ENCODE peak calls at places on chromosomes 1 and 21, in nine cellular contexts. One of them, this sample, is unnamed.

GRCh38 chr1:55723001-55723400 is 507.8 kb upstream of the USP24 start:
- DNase-seq in HepG2: no peak
- DNase-seq in H1: no peak
- DNase-seq in suprapubic skin: no peak
- DNase-seq in stomach: no peak
- DNase-seq in sigmoid colon: no peak
- DNase-seq in esophagus muscularis mucosa: no peak
- DNase-seq in SK-N-SH: no peak
- DNase-seq in GM12878: no peak
- DNase-seq in this sample: no peak

GRCh38 chr21:21200103-21200938 is 202.1 kb downstream of the NCAM2 start:
- DNase-seq in stomach: no peak
- DNase-seq in suprapubic skin: peak
- DNase-seq in sigmoid colon: peak
- DNase-seq in esophagus muscularis mucosa: no peak
- DNase-seq in HepG2: no peak
- DNase-seq in SK-N-SH: no peak
- DNase-seq in GM12878: no peak
- DNase-seq in H1: no peak
- DNase-seq in this sample: peak

GRCh38 chr1:197595244-197595904 is 179.9 kb downstream of the DENND1B start:
- DNase-seq in sigmoid colon: no peak
- DNase-seq in suprapubic skin: no peak
- DNase-seq in GM12878: no peak
- DNase-seq in esophagus muscularis mucosa: no peak
- DNase-seq in SK-N-SH: no peak
- DNase-seq in stomach: no peak
- DNase-seq in H1: no peak
- DNase-seq in HepG2: no peak
- DNase-seq in this sample: no peak

GRCh38 chr1:221840511-221841243 is 98.8 kb upstream of the DUSP10 start:
- DNase-seq in sigmoid colon: no peak
- DNase-seq in esophagus muscularis mucosa: no peak
- DNase-seq in stomach: no peak
- DNase-seq in SK-N-SH: no peak
- DNase-seq in HepG2: no peak
- DNase-seq in GM12878: peak
- DNase-seq in suprapubic skin: peak
- DNase-seq in H1: no peak
- DNase-seq in this sample: no peak

GRCh38 chr1:206578959-206579358 is 33.3 kb downstream of the EIF2D start:
- DNase-seq in H1: no peak
- DNase-seq in GM12878: no peak
- DNase-seq in esophagus muscularis mucosa: no peak
- DNase-seq in stomach: no peak
- DNase-seq in SK-N-SH: peak
- DNase-seq in sigmoid colon: no peak
- DNase-seq in suprapubic skin: peak
- DNase-seq in HepG2: no peak
- DNase-seq in this sample: no peak

GRCh38 chr1:38964140-38964548 is 22.5 kb upstream of the RHBDL2 start:
- DNase-seq in GM12878: no peak
- DNase-seq in suprapubic skin: no peak
- DNase-seq in sigmoid colon: no peak
- DNase-seq in stomach: no peak
- DNase-seq in H1: no peak
- DNase-seq in HepG2: peak
- DNase-seq in esophagus muscularis mucosa: no peak
- DNase-seq in SK-N-SH: peak
- DNase-seq in this sample: no peak

GRCh38 chr1:55747285-55747890 is 532.2 kb upstream of the USP24 start:
- DNase-seq in sigmoid colon: no peak
- DNase-seq in suprapubic skin: no peak
- DNase-seq in SK-N-SH: no peak
- DNase-seq in H1: no peak
- DNase-seq in stomach: no peak
- DNase-seq in HepG2: no peak
- DNase-seq in GM12878: no peak
- DNase-seq in esophagus muscularis mucosa: no peak
- DNase-seq in this sample: no peak

GRCh38 chr1:152426731-152427130 is 12.7 kb upstream of the CRNN start:
- DNase-seq in esophagus muscularis mucosa: no peak
- DNase-seq in stomach: no peak
- DNase-seq in sigmoid colon: no peak
- DNase-seq in H1: no peak
- DNase-seq in GM12878: no peak
- DNase-seq in suprapubic skin: no peak
- DNase-seq in HepG2: no peak
- DNase-seq in SK-N-SH: no peak
- DNase-seq in this sample: no peak

GRCh38 chr1:215594640-215595039 is 27.5 kb downstream of the KCTD3 start:
- DNase-seq in HepG2: no peak
- DNase-seq in SK-N-SH: no peak
- DNase-seq in stomach: no peak
- DNase-seq in sigmoid colon: no peak
- DNase-seq in H1: no peak
- DNase-seq in esophagus muscularis mucosa: no peak
- DNase-seq in GM12878: no peak
- DNase-seq in suprapubic skin: no peak
- DNase-seq in this sample: no peak

GRCh38 chr1:86447198-86447790 is 21.4 kb upstream of the CLCA1 start:
- DNase-seq in GM12878: no peak
- DNase-seq in sigmoid colon: no peak
- DNase-seq in stomach: no peak
- DNase-seq in suprapubic skin: no peak
- DNase-seq in SK-N-SH: no peak
- DNase-seq in esophagus muscularis mucosa: no peak
- DNase-seq in HepG2: no peak
- DNase-seq in H1: no peak
- DNase-seq in this sample: no peak

GRCh38 chr1:228317411-228317828 is 89.2 kb downstream of the TRIM11 start:
- DNase-seq in HepG2: no peak
- DNase-seq in esophagus muscularis mucosa: no peak
- DNase-seq in SK-N-SH: no peak
- DNase-seq in suprapubic skin: no peak
- DNase-seq in GM12878: no peak
- DNase-seq in sigmoid colon: no peak
- DNase-seq in H1: no peak
- DNase-seq in stomach: no peak
- DNase-seq in this sample: no peak

GRCh38 chr1:228315945-228316588 is 90.6 kb downstream of the TRIM11 start:
- DNase-seq in stomach: peak
- DNase-seq in H1: no peak
- DNase-seq in SK-N-SH: no peak
- DNase-seq in suprapubic skin: peak
- DNase-seq in GM12878: no peak
- DNase-seq in esophagus muscularis mucosa: no peak
- DNase-seq in HepG2: no peak
- DNase-seq in sigmoid colon: peak
- DNase-seq in this sample: no peak

GRCh38 chr1:162822391-162823200 is 32.1 kb downstream of the HSD17B7 start:
- DNase-seq in H1: peak
- DNase-seq in sigmoid colon: peak
- DNase-seq in SK-N-SH: peak
- DNase-seq in HepG2: no peak
- DNase-seq in GM12878: no peak
- DNase-seq in stomach: peak
- DNase-seq in esophagus muscularis mucosa: no peak
- DNase-seq in suprapubic skin: no peak
- DNase-seq in this sample: peak
- TF ChIP-seq CTCF in H1: peak
- TF ChIP-seq CTCF in sigmoid colon: no peak
- TF ChIP-seq CTCF in SK-N-SH: peak
- TF ChIP-seq CTCF in HepG2: peak
- TF ChIP-seq CTCF in GM12878: no peak
- TF ChIP-seq CTCF in stomach: no peak
- TF ChIP-seq CTCF in esophagus muscularis mucosa: no peak
- TF ChIP-seq CTCF in suprapubic skin: no peak
- TF ChIP-seq CTCF in this sample: no peak

DNA sequence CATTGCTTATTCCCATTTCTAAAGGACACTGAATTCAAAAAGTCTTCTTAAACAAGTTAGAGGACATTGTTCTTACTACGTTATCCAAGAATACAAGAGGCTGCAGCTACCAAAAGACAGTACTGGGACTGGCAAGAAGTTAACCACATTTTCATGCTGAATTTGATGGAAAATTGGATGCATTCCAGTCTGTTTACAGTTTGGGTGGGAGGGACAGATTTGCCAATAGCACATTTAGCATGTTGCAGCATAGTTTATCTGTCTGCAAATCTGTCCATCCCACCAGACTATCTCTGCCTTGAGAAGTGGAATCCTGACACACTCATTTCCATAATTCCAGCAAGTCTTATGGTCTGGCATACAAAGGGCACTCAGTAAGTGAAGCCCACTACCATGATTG is 356.0 kb upstream of the PTBP2 start:
- DNase-seq in GM12878: no peak
- DNase-seq in H1: no peak
- DNase-seq in esophagus muscularis mucosa: no peak
- DNase-seq in sigmoid colon: no peak
- DNase-seq in suprapubic skin: no peak
- DNase-seq in stomach: no peak
- DNase-seq in SK-N-SH: no peak
- DNase-seq in HepG2: no peak
- DNase-seq in this sample: no peak
- TF ChIP-seq EP300 in GM12878: no peak
- TF ChIP-seq EP300 in H1: no peak
- TF ChIP-seq EP300 in esophagus muscularis mucosa: no peak
- TF ChIP-seq EP300 in sigmoid colon: no peak
- TF ChIP-seq EP300 in suprapubic skin: no peak
- TF ChIP-seq EP300 in stomach: no peak
- TF ChIP-seq EP300 in SK-N-SH: no peak
- TF ChIP-seq EP300 in HepG2: no peak
- TF ChIP-seq EP300 in this sample: no peak

GRCh38 chr1:153957744-153958110 is 685 bp downstream of the CRTC2 start:
- DNase-seq in suprapubic skin: no peak
- DNase-seq in GM12878: no peak
- DNase-seq in SK-N-SH: no peak
- DNase-seq in stomach: no peak
- DNase-seq in H1: no peak
- DNase-seq in sigmoid colon: no peak
- DNase-seq in HepG2: no peak
- DNase-seq in esophagus muscularis mucosa: no peak
- DNase-seq in this sample: peak

GRCh38 chr1:153956997-153957715 is 1.3 kb downstream of the CRTC2 start:
- DNase-seq in sigmoid colon: no peak
- DNase-seq in esophagus muscularis mucosa: no peak
- DNase-seq in SK-N-SH: no peak
- DNase-seq in stomach: no peak
- DNase-seq in H1: no peak
- DNase-seq in GM12878: no peak
- DNase-seq in HepG2: no peak
- DNase-seq in suprapubic skin: peak
- DNase-seq in this sample: no peak

GRCh38 chr1:153959454-153959853 is 1.0 kb upstream of the CRTC2 start:
- DNase-seq in SK-N-SH: no peak
- DNase-seq in GM12878: no peak
- DNase-seq in stomach: no peak
- DNase-seq in esophagus muscularis mucosa: no peak
- DNase-seq in sigmoid colon: no peak
- DNase-seq in H1: no peak
- DNase-seq in suprapubic skin: no peak
- DNase-seq in HepG2: no peak
- DNase-seq in this sample: no peak

GRCh38 chr1:153958961-153959260 is 499 bp upstream of the CRTC2 start:
- DNase-seq in suprapubic skin: no peak
- DNase-seq in HepG2: no peak
- DNase-seq in stomach: no peak
- DNase-seq in GM12878: no peak
- DNase-seq in esophagus muscularis mucosa: no peak
- DNase-seq in sigmoid colon: peak
- DNase-seq in SK-N-SH: no peak
- DNase-seq in H1: no peak
- DNase-seq in this sample: peak

DNA sequence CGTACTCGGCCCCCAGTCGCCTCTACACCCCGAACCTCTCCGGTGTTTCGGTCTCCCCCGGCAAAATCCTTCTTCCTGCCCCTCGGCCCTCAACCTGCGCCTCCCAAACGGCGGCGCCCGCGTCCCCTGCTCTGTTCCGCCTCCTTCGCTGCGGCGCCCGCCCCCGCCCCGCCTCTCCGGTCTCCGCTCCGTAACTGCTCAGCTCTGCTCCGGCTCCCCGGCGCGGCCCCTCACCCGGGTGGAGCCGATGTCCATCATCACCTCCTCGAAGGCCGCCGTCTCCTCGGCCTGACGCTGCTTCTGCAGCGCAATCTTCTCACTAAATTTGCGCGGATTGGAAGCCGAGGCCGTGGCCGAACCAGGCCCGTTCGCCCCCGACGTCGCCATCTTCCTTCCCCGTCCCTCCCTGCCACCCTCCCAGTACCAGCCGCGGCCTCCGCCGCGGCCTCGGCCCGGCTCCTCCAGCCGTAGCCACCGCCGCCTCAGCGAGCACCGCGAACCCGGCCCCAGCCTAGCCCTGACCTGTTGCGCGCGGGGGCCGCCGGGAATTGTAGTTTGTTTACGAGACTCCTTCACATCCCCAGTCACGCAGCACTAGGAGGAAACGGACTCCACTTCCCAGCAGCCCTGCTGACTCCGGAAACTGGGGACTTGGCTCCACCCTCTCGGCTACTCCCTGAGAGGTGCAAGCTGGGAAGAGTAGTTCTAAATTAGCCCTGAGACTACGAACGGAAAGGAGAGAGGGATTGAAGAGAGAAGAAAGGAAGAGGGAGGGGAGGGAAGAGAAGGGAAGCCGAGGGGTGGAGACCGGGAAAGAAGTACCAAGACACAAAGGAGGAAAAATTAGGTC is at the start of gene CRTC2:
- DNase-seq in sigmoid colon: peak
- DNase-seq in suprapubic skin: peak
- DNase-seq in GM12878: peak
- DNase-seq in SK-N-SH: peak
- DNase-seq in H1: peak
- DNase-seq in stomach: peak
- DNase-seq in esophagus muscularis mucosa: peak
- DNase-seq in HepG2: peak
- DNase-seq in this sample: peak
- TF ChIP-seq POLR2AphosphoS5 in sigmoid colon: peak
- TF ChIP-seq POLR2AphosphoS5 in suprapubic skin: no peak
- TF ChIP-seq POLR2AphosphoS5 in GM12878: peak
- TF ChIP-seq POLR2AphosphoS5 in SK-N-SH: peak
- TF ChIP-seq POLR2AphosphoS5 in H1: peak
- TF ChIP-seq POLR2AphosphoS5 in stomach: peak
- TF ChIP-seq POLR2AphosphoS5 in esophagus muscularis mucosa: peak
- TF ChIP-seq POLR2AphosphoS5 in HepG2: peak
- TF ChIP-seq POLR2AphosphoS5 in this sample: peak

DNA sequence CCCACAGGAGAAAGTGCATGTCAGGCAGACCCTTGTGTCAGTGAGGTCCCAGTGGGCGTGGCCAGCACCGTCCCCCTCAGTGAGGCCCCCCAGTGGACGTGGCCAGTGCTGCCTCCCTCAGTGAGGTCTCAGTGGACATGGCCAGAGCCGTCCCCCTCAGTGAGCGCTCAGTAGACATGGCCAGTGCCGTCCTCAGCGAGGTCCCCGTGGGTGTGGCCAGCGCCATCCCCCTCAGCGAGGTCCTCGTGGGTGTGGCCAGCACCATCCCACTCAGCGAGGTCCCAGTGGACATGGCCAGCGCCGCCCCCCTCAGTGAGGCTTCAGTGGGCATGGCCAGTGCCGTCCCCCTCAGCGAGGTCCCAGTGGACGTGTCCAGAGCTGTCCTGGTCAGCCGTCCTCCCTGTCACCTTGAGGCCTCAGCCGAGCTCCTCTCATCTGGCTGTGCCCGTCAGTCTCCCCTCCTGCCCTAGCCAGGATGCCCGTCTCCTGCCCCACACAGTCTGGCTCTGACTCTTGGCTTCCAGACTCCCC is 35.5 kb downstream of the PDE9A start:
- DNase-seq in sigmoid colon: no peak
- DNase-seq in suprapubic skin: peak
- DNase-seq in SK-N-SH: peak
- DNase-seq in GM12878: no peak
- DNase-seq in H1: no peak
- DNase-seq in stomach: no peak
- DNase-seq in esophagus muscularis mucosa: no peak
- DNase-seq in HepG2: no peak
- DNase-seq in this sample: no peak
- TF ChIP-seq CTCF in sigmoid colon: no peak
- TF ChIP-seq CTCF in suprapubic skin: no peak
- TF ChIP-seq CTCF in SK-N-SH: no peak
- TF ChIP-seq CTCF in GM12878: no peak
- TF ChIP-seq CTCF in H1: peak
- TF ChIP-seq CTCF in stomach: no peak
- TF ChIP-seq CTCF in esophagus muscularis mucosa: no peak
- TF ChIP-seq CTCF in HepG2: peak
- TF ChIP-seq CTCF in this sample: no peak